ENCODE peak calls at places on chromosomes 3 and 15, in five cellular contexts. Y is mammary epithelial cell, A is hepatocyte, X is HepG2, B is GM23338. J is an unnamed sample. For H3K4me1, the result is how much of the 10 kb centered on the place peaks cover.

GRCh38 chr15:42404461-42405235 is 45.3 kb downstream of the CAPN3 start:
- DNase-seq in Y (no peak), A (peak), X (peak), B (no peak), J (no peak)

GRCh38 chr3:115931581-115931980 is 308.3 kb downstream of the GAP43 start:
- DNase-seq in Y (peak), A (no peak), X (no peak), B (no peak), J (no peak)

GRCh38 chr3:151037746-151038145 is 47.7 kb upstream of the MED12L start:
- DNase-seq in Y (peak), A (peak), X (no peak), B (no peak), J (peak)

GRCh38 chr3:15284121-15284889 is 48.1 kb downstream of the SH3BP5 start:
- DNase-seq in Y (no peak), A (no peak), X (no peak), B (no peak), J (no peak)

GRCh38 chr3:50674349-50675178 is at the start of gene DOCK3:
- DNase-seq in Y (peak), A (peak), X (no peak), B (peak), J (peak)

GRCh38 chr15:40282144-40282869 is 557 bp downstream of the ANKRD63 start:
- DNase-seq in Y (peak), A (peak), X (peak), B (peak), J (peak)

GRCh38 chr15:41884458-41884857 is 9.4 kb downstream of the SPTBN5 start:
- DNase-seq in Y (no peak), A (no peak), X (no peak), B (no peak), J (peak)

GRCh38 chr3:115697263-115698053 is 74.1 kb downstream of the GAP43 start:
- DNase-seq in Y (no peak), A (no peak), X (no peak), B (no peak), J (no peak)

GRCh38 chr3:33383951-33384350 is 56.3 kb downstream of the UBP1 start:
- DNase-seq in Y (no peak), A (no peak), X (no peak), B (no peak), J (no peak)

GRCh38 chr3:101926594-101927105 is 77.3 kb downstream of the NFKBIZ start:
- DNase-seq in Y (peak), A (no peak), X (no peak), B (no peak), J (peak)

GRCh38 chr15:67063689-67064606 is 1.5 kb upstream of the SMAD3 start:
- DNase-seq in Y (no peak), A (peak), X (peak), B (peak), J (no peak)

GRCh38 chr3:179653777-179654117 is 907 bp downstream of the USP13 start:
- DNase-seq in Y (no peak), A (peak), X (no peak), B (no peak), J (peak)

GRCh38 chr15:69537888-69538287 is 85.3 kb downstream of the RPLP1 start:
- DNase-seq in Y (no peak), A (no peak), X (no peak), B (no peak), J (no peak)

GRCh38 chr15:37981781-37982180 is 47.3 kb downstream of the TMCO5A start:
- DNase-seq in Y (peak), A (peak), X (peak), B (peak), J (peak)

GRCh38 chr15:66651913-66652642 is 50.0 kb upstream of the SMAD6 start:
- DNase-seq in Y (no peak), A (no peak), X (peak), B (no peak), J (no peak)

GRCh38 chr15:55588818-55589122 is 625 bp upstream of the PYGO1 start:
- DNase-seq in Y (no peak), A (no peak), X (no peak), B (peak), J (peak)

GRCh38 chr3:183082355-183082915 is 16.9 kb downstream of the MCCC1 start:
- DNase-seq in Y (no peak), A (no peak), X (no peak), B (no peak), J (no peak)

GRCh38 chr15:25931846-25932245 is 68.7 kb upstream of the ATP10A start:
- DNase-seq in Y (no peak), A (peak), X (no peak), B (no peak), J (no peak)

GRCh38 chr3:106587581-106587980 is 718.8 kb upstream of the CBLB start:
- DNase-seq in Y (peak), A (no peak), X (no peak), B (no peak), J (no peak)

GRCh38 chr3:67719333-67719732 is 64.9 kb upstream of the SUCLG2 start:
- DNase-seq in Y (peak), A (no peak), X (no peak), B (no peak), J (no peak)

GRCh38 chr3:161275919-161276318 is 54.8 kb downstream of the NMD3 start:
- DNase-seq in Y (peak), A (no peak), X (no peak), B (no peak), J (no peak)

GRCh38 chr3:148459931-148460513 is 237.7 kb upstream of the AGTR1 start:
- DNase-seq in Y (no peak), A (no peak), X (no peak), B (peak), J (no peak)

GRCh38 chr15:73624530-73624929 is 8.7 kb downstream of the NPTN start:
- DNase-seq in Y (no peak), A (no peak), X (no peak), B (no peak), J (no peak)

GRCh38 chr3:70729845-70730244 is 417.4 kb upstream of the MDFIC2 start:
- DNase-seq in Y (no peak), A (no peak), X (no peak), B (no peak), J (no peak)
- H2AFZ ChIP-seq in Y (no peak), A (no peak), X (no peak), B (peak), J (peak)

DNA sequence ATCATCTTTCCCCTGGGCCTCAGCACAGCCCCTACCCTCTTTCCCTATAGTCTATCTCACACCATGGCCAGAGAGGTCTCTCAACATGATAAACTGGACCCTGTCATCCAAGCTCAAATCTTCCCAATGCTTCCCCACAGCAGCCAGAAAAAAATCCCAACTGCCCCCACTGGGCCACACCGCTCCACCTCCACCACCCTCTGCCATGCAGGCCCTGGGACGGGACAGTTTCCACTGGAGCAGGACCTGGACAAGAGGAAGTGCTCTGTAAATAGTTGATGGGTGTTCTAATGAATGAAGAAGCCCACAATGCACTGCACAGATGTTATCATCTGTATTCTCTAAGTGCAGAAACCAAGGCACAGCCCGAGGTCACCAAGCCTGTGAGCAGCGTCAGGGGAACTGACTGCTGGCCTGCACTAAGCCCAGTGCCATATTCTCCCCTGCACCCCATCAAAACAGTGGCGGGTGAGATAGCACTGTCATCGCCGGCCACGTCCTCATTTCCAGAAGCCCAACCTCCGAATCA is 161.1 kb downstream of the NUP210 start:
- DNase-seq in Y (no peak), A (no peak), X (no peak), B (no peak), J (peak)
- H3K4me1 ChIP-seq in Y (under half), A (under half), X (half or more), B (under half), J (under half)

GRCh38 chr3:156609115-156609514 is 54.2 kb upstream of the SSR3 start:
- DNase-seq in Y (no peak), A (no peak), X (no peak), B (no peak), J (no peak)
- H3K4me3 ChIP-seq in Y (no peak), A (no peak), X (no peak), B (no peak), J (no peak)

DNA sequence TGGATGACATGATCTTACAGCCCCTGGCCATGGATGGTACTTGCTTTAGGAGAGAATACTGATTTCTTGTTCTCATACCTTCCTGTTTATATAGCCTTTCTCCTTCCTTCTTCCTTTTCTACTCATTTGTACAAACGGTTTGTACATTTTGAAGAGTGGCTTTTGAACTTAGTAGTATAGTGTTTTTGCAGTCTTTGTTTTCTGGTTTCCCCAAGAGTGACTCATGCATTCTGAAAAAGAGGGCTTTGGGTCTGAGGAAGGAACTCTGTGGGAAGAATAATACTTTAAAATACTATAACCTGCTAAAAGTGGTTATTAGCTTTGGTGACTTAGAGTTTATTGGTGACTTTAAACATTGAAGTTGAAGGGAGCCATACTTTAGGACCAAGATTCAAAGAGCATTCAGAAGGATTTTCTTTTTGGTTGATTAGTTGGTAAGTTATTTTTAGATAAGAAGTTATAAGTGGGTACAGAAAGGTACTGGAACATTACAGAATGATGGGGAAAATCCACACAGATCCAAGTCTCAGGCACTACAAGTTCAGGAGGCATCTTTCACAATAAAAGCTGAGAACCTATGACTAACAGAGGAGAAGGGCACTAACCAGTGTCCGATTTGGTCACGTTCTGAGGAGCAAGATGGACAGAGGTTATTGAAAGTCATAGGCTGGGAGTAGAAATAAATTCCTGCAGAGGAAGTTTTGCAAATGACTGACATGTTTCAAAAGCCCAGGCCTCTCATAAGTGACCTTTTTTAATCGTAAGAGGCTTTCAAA is 369.6 kb upstream of the AZI2 start:
- DNase-seq in Y (no peak), A (no peak), X (no peak), B (no peak), J (no peak)
- H2AFZ ChIP-seq in Y (no peak), A (no peak), X (no peak), B (no peak), J (no peak)

DNA sequence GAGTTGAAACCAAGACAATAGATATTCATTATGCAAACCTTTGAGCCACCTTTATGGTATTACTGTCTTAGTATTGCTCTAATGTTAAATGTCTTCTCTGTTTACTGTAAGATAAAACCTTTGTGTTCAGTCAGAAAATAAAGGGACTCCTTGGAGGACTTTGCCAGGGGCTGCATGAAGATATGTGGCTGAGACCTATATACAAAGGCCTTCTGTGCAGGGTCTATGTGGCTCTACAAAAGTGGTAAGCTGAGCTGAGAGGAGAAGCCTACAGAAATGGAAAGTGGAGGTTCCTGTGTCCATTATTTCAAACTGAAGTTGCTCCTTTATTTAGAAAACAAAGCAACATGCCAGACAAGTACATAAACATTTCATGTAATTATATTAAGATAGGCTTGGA is 131.5 kb downstream of the FNDC3B start:
- DNase-seq in Y (no peak), A (no peak), X (no peak), B (no peak), J (no peak)
- H3K4me1 ChIP-seq in Y (under half), A (under half), X (half or more), B (half or more), J (under half)

GRCh38 chr3:16888785-16889607 is 4.2 kb downstream of the PLCL2 start:
- DNase-seq in Y (no peak), A (no peak), X (no peak), B (no peak), J (no peak)

GRCh38 chr3:16885588-16885903 is 791 bp downstream of the PLCL2 start:
- DNase-seq in Y (no peak), A (no peak), X (no peak), B (no peak), J (no peak)

GRCh38 chr3:16885948-16886683 is 1.4 kb downstream of the PLCL2 start:
- DNase-seq in Y (no peak), A (no peak), X (no peak), B (no peak), J (peak)

GRCh38 chr3:16887130-16887529 is 2.4 kb downstream of the PLCL2 start:
- DNase-seq in Y (no peak), A (no peak), X (no peak), B (no peak), J (no peak)

GRCh38 chr3:16890605-16891333 is 6.0 kb downstream of the PLCL2 start:
- DNase-seq in Y (no peak), A (no peak), X (no peak), B (no peak), J (no peak)
- H3K4me3 ChIP-seq in Y (no peak), A (no peak), X (no peak), B (no peak), J (no peak)

DNA sequence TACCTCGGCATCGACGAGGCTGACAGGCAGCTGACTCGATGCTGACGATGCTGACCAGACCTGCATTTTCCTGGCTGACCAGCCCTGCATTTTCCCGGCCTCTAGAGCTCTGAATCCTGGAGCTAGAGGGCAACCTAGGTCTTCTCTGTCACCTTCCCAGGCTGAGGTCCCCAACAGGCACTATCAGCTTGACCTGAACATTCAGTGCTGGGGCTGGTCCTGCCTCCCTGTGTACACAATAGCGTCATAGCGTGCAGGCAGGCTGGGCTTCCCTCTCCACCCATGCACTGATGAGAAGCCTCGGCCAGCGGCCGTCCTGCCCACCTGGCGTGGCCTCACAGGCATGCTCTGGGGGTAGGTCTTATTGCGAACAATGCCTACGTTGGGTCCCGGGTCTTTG is 62.3 kb upstream of the SNRPA1 start:
- DNase-seq in Y (peak), A (peak), X (no peak), B (no peak), J (peak)
- H2AFZ ChIP-seq in Y (peak), A (no peak), X (no peak), B (no peak), J (no peak)

DNA sequence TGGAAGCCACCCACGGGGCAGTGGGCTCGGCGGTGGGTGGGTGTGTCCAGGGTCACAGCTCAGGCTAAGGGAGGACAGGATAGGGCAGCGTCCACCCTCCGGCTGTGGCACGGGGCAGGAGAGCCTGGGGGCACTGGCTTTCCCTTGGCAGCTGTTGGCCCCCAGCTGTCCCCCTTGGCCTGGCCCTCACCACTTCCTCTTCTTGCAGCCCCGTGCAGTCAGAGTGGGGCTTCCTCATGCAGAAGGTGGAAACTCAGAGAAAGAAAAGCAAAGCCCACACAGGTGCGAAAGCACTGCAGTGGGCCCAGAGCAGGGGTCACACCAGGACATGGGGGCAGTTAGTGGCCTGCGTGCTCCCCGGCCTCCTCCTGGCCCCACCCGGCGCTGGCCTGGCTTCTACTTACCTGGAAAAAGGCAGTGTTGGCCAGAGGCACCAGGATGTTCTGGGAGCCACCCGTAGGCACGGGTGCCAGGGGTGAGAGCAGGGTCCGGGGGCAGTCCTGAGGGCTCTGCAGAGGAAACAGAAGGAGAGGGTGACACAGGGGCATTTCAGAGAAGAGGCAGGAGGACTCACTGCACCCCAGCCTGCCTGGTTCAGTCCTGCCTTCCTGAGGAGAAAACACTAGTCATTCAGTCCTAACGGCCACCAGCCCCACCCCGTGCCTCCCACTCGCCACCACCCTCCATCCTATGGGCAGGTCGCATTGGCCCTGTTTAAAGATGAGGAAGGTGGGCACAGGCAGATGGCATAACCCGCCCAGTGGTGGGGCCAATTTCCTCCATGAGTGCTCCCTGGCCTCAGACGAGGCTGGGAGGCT is 28.3 kb downstream of the PLXND1 start:
- DNase-seq in Y (no peak), A (no peak), X (no peak), B (no peak), J (no peak)
- H3K4me1 ChIP-seq in Y (under half), A (under half), X (under half), B (under half), J (under half)

GRCh38 chr3:26622634-26623408 is at the start of gene LRRC3B:
- DNase-seq in Y (no peak), A (peak), X (no peak), B (peak), J (peak)
- H3K4me3 ChIP-seq in Y (no peak), A (peak), X (no peak), B (peak), J (no peak)